ENCODE peak calls at places on chromosomes 11 and 22, in five cellular contexts. One of them, this sample, is unnamed.

GRCh38 chr11:83573097-83573496 is 286.9 kb upstream of the CCDC90B start:
- DNase-seq in bronchial epithelial cell: peak
- DNase-seq in A549: no peak
- DNase-seq in kidney: no peak
- DNase-seq in BE2C: no peak
- DNase-seq in this sample: peak

GRCh38 chr11:83759148-83759547 is 473.0 kb upstream of the CCDC90B start:
- DNase-seq in bronchial epithelial cell: no peak
- DNase-seq in A549: no peak
- DNase-seq in kidney: no peak
- DNase-seq in BE2C: no peak
- DNase-seq in this sample: no peak

GRCh38 chr11:72602250-72602904 is 71.8 kb downstream of the PDE2A start:
- DNase-seq in bronchial epithelial cell: no peak
- DNase-seq in A549: no peak
- DNase-seq in kidney: no peak
- DNase-seq in BE2C: no peak
- DNase-seq in this sample: no peak

GRCh38 chr11:28615542-28615941 is 507.4 kb downstream of the METTL15 start:
- DNase-seq in bronchial epithelial cell: no peak
- DNase-seq in A549: peak
- DNase-seq in kidney: no peak
- DNase-seq in BE2C: no peak
- DNase-seq in this sample: no peak

GRCh38 chr11:66326261-66327111 is 9.6 kb upstream of the CD248 start:
- DNase-seq in bronchial epithelial cell: no peak
- DNase-seq in A549: no peak
- DNase-seq in kidney: peak
- DNase-seq in BE2C: no peak
- DNase-seq in this sample: peak

GRCh38 chr22:39384750-39385480 is 14.7 kb upstream of the TAB1 start:
- DNase-seq in bronchial epithelial cell: peak
- DNase-seq in A549: peak
- DNase-seq in kidney: no peak
- DNase-seq in BE2C: peak
- DNase-seq in this sample: peak

GRCh38 chr11:7670631-7671030 is 2.7 kb downstream of the CYB5R2 start:
- DNase-seq in bronchial epithelial cell: peak
- DNase-seq in A549: no peak
- DNase-seq in kidney: no peak
- DNase-seq in BE2C: no peak
- DNase-seq in this sample: no peak

GRCh38 chr11:7486731-7487130 is 1.4 kb downstream of the OLFML1 start:
- DNase-seq in bronchial epithelial cell: no peak
- DNase-seq in A549: no peak
- DNase-seq in kidney: no peak
- DNase-seq in BE2C: no peak
- DNase-seq in this sample: no peak

GRCh38 chr22:30637701-30638114 is 2.1 kb downstream of the SLC35E4 start:
- DNase-seq in bronchial epithelial cell: no peak
- DNase-seq in A549: no peak
- DNase-seq in kidney: no peak
- DNase-seq in BE2C: no peak
- DNase-seq in this sample: no peak

GRCh38 chr11:70826541-70826943 is 425.8 kb downstream of the SHANK2 start:
- DNase-seq in bronchial epithelial cell: no peak
- DNase-seq in A549: no peak
- DNase-seq in kidney: peak
- DNase-seq in BE2C: peak
- DNase-seq in this sample: no peak

GRCh38 chr11:99795999-99796398 is 775.2 kb downstream of the CNTN5 start:
- DNase-seq in bronchial epithelial cell: no peak
- DNase-seq in A549: no peak
- DNase-seq in kidney: no peak
- DNase-seq in BE2C: no peak
- DNase-seq in this sample: no peak

GRCh38 chr22:24521791-24522245 is 26.7 kb downstream of the UPB1 start:
- DNase-seq in bronchial epithelial cell: peak
- DNase-seq in A549: peak
- DNase-seq in kidney: peak
- DNase-seq in BE2C: peak
- DNase-seq in this sample: peak

DNA sequence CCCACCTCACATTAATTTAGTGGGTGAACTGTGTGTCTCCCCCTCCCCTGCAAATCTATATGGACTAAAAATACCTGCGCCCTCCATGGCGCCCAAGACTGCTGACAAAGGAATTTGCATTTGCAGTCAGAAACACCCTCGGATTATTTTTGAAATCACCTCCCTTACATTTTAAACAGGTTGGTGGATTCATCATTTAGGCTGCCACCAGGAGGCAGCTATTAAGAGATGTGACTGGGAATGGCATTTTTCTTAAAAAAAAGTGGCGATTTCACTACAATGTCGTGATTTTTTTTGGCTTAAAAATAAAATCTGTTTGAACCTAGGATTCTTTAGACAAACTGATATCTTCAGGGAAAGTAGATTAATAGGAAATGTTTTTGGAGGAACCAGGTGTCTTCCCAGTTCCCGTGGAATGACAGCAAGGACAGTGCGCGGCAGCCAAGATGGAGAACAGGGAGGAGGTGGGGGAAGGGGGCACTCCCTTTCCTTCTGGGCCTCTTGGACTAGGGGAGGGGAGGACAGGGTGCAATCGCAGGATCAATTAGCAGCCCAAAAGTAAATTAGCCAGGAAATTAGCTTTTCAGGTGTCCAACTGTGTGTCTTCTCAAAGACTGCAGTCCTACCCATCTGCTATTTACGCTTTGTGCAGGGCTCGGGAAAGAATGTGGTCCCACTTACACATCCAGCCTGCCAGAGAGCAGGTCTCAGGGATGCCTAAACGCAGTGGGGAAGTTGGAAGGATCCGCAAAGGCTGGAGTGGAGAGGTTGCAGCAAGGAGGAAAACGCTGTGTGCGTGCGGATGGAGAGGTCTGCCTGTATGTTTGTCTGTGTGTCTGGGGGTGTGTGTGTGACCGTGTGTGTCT is 496.4 kb downstream of the NTM start:
- DNase-seq in bronchial epithelial cell: no peak
- DNase-seq in A549: no peak
- DNase-seq in kidney: no peak
- DNase-seq in BE2C: no peak
- DNase-seq in this sample: no peak
- TF ChIP-seq CTCF in bronchial epithelial cell: no peak
- TF ChIP-seq CTCF in A549: no peak
- TF ChIP-seq CTCF in kidney: no peak
- TF ChIP-seq CTCF in BE2C: no peak
- TF ChIP-seq CTCF in this sample: no peak

DNA sequence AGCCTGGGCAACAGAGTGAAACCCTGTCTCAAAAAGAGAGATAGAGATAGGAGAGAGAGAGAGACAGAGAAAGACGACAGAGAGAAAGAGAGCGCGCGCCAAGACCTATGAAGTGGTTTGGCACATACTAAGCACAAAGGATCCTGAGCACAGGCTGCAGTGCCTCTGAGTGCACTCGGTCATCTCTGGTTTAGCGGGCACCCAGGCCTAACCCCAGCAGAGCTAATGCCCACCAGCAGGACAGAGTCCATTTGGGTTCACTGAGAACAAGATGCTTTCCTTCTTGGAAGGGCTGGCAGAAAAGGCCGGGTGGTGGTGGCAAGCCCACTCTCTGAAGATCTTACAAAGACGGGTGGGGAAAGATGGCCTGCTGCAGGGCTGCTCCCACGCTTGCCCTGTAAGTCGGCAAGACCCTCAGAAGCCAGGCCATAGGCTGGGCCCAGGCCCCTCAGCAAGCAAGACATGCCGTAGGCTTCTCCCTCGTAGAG is 3.3 kb downstream of the SCARF2 start:
- DNase-seq in bronchial epithelial cell: no peak
- DNase-seq in A549: no peak
- DNase-seq in kidney: peak
- DNase-seq in BE2C: no peak
- DNase-seq in this sample: no peak
- TF ChIP-seq CTCF in bronchial epithelial cell: no peak
- TF ChIP-seq CTCF in A549: no peak
- TF ChIP-seq CTCF in kidney: no peak
- TF ChIP-seq CTCF in BE2C: no peak
- TF ChIP-seq CTCF in this sample: no peak

DNA sequence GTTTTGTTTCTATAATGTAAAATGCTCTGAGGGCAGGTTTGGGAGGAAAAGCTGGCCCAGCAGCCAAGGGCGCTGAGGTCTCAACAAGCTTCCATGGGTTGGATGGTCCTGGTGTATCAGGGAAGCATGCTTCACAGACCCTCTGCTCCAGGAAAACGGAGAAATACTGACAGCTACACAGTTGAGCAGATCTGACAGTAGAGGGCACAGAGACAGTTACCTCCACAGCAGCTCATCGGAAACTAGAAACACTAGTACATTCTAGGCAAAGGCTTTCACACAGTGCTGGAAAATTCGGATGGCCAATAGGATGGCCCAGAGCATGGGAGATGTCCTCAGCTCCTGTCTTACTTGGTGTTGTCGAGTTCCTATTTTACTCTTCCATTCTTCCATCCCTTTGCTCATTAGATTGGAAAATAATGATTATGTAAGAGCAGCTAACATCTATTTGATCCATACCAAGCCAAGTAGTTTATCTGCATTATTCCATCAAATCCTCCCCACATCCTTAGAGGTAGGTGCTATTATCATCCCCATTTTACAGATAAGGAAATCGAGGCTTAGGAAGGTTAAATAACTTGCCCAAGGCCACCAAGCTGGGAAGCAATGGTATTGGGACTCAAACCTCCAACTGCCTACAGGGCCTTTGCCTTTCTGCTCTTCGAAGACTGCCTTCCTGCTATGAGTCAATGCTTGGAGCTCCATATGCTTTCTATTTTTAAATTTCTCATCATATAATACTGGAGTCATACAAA is 28.3 kb downstream of the LMO2 start:
- DNase-seq in bronchial epithelial cell: no peak
- DNase-seq in A549: no peak
- DNase-seq in kidney: no peak
- DNase-seq in BE2C: no peak
- DNase-seq in this sample: no peak
- TF ChIP-seq CTCF in bronchial epithelial cell: no peak
- TF ChIP-seq CTCF in A549: no peak
- TF ChIP-seq CTCF in kidney: no peak
- TF ChIP-seq CTCF in BE2C: peak
- TF ChIP-seq CTCF in this sample: no peak

DNA sequence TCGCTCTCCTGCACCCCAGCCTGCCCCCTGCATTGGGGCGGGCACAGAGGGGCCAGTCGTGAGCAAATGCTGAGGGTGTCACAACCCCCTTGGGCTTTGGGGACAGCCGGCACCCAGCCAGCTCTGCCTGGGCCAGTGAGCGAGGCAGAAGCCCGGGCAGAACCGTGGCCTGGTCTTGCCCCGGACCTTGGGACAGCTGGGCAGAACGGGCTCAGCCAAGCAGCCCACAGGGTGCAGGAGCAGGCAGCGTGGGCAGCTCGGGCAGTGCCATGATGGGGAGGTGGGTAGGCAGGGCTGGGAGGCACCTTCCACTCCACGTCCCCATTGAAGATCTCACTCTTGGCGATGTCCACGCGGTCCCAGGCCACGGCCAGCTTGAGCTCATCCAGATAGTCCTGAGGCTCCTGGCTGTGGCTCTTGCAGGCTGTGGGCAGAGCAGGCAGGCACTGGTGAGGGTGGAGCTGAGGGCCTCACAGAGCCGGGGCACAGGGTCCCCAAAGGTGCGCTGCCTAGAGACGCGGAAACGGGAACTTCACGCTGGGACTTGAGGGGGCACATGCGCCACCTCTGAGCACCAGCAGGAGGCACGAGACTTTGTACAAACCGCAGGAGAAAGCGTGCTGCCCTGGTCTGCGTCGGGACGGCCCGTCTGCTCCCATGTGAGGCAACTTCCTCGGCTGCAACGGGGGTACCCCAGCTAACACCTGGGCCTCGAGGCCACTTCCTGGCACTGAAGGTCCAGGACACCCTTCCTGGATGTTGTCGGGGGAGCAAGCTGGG is 15.2 kb downstream of the TSSC4 start:
- DNase-seq in bronchial epithelial cell: no peak
- DNase-seq in A549: no peak
- DNase-seq in kidney: peak
- DNase-seq in BE2C: no peak
- DNase-seq in this sample: no peak
- TF ChIP-seq CTCF in bronchial epithelial cell: no peak
- TF ChIP-seq CTCF in A549: no peak
- TF ChIP-seq CTCF in kidney: no peak
- TF ChIP-seq CTCF in BE2C: peak
- TF ChIP-seq CTCF in this sample: peak

DNA sequence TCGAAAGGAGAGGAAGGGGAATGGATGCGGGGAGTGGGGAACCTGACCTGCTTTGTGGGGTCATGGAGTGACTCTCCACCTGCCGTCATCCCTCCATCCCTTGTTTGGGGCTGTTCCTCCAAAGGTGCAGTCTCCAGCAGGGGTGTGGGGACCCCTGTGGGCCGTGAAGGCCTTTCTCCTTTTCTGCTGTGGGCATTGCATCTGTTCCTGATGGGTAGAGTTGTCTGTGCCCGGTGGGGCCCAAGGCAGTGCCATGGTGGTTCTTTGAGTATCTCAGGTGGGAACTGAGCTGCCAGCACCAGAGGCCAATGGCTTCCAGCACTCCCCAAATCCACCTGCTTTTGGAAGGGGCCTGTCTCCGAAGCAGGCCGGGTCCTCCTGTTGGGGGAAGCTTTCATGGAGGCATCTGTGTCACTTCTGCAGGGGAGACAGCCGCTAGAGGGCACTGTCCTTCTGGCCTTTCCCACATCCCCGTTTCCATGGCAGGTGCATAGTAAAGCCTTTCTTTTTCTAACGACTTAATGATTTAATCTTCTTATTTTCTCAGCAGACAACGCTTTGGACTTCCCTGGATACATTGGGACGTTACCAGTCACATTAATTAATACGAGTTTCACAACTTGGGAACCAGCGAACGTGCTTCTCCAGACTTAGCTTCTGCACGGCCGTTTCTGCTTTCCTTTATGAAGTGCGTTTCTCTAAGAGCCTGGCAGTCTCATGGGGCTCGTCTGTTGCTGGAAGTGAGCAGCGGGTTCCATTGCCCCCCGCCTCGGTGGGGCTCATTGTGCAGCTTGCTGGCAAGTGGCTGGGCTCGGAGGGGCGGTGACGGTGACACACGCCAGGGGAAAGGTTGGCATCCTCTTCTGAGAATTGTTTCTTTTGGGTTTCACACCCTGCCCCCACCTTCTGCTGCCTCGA is 57.1 kb downstream of the PARVB start:
- DNase-seq in bronchial epithelial cell: peak
- DNase-seq in A549: peak
- DNase-seq in kidney: no peak
- DNase-seq in BE2C: peak
- DNase-seq in this sample: peak
- TF ChIP-seq CTCF in bronchial epithelial cell: peak
- TF ChIP-seq CTCF in A549: peak
- TF ChIP-seq CTCF in kidney: peak
- TF ChIP-seq CTCF in BE2C: peak
- TF ChIP-seq CTCF in this sample: peak